ENCODE peak calls at places on chromosome 11, in four cellular contexts. One of them, this sample, is unnamed.

GRCh38 chr11:66562275-66562674 is 6.1 kb downstream of the CTSF start:
- DNase-seq in OCI-LY7: no peak
- DNase-seq in K562: no peak
- DNase-seq in left ventricle myocardium inferior: no peak
- DNase-seq in this sample: no peak

GRCh38 chr11:124791626-124792341 is 8.4 kb downstream of the MSANTD2 start:
- DNase-seq in OCI-LY7: no peak
- DNase-seq in left ventricle myocardium inferior: no peak
- DNase-seq in K562: no peak
- DNase-seq in this sample: no peak

GRCh38 chr11:105573091-105573490 is 36.8 kb upstream of the GRIA4 start:
- DNase-seq in left ventricle myocardium inferior: no peak
- DNase-seq in K562: no peak
- DNase-seq in OCI-LY7: no peak
- DNase-seq in this sample: no peak

GRCh38 chr11:82864268-82864667 is 36.0 kb downstream of the PRCP start:
- DNase-seq in OCI-LY7: peak; percentile 50
- DNase-seq in K562: no peak
- DNase-seq in left ventricle myocardium inferior: peak; percentile 20
- DNase-seq in this sample: no peak

GRCh38 chr11:120185678-120186407 is 25.0 kb upstream of the OAF start:
- DNase-seq in left ventricle myocardium inferior: peak; percentile 57
- DNase-seq in K562: no peak
- DNase-seq in OCI-LY7: no peak
- DNase-seq in this sample: no peak

GRCh38 chr11:60982184-60982583 is 10.7 kb downstream of the CD6 start:
- DNase-seq in OCI-LY7: no peak
- DNase-seq in left ventricle myocardium inferior: no peak
- DNase-seq in K562: no peak
- DNase-seq in this sample: no peak

GRCh38 chr11:119479685-119480275 is 56.8 kb upstream of the THY1 start:
- DNase-seq in K562: peak; percentile 72
- DNase-seq in OCI-LY7: peak; percentile 24
- DNase-seq in left ventricle myocardium inferior: no peak
- DNase-seq in this sample: no peak

GRCh38 chr11:113176561-113176960 is 137.8 kb upstream of the TTC12 start:
- DNase-seq in K562: no peak
- DNase-seq in left ventricle myocardium inferior: no peak
- DNase-seq in OCI-LY7: no peak
- DNase-seq in this sample: no peak

GRCh38 chr11:44329472-44330230 is 19.7 kb upstream of the ALX4 start:
- DNase-seq in K562: no peak
- DNase-seq in left ventricle myocardium inferior: no peak
- DNase-seq in OCI-LY7: no peak
- DNase-seq in this sample: no peak

GRCh38 chr11:67442504-67443398 is 525 bp downstream of the CORO1B start:
- DNase-seq in left ventricle myocardium inferior: no peak
- DNase-seq in K562: peak; percentile 49
- DNase-seq in OCI-LY7: peak; percentile 29
- DNase-seq in this sample: no peak

GRCh38 chr11:19677380-19678080 is 35.1 kb upstream of the NAV2 start:
- DNase-seq in left ventricle myocardium inferior: no peak
- DNase-seq in K562: no peak
- DNase-seq in OCI-LY7: no peak
- DNase-seq in this sample: no peak

GRCh38 chr11:115527534-115528125 is 23.4 kb upstream of the CADM1 start:
- DNase-seq in OCI-LY7: no peak
- DNase-seq in K562: no peak
- DNase-seq in left ventricle myocardium inferior: no peak
- DNase-seq in this sample: no peak

GRCh38 chr11:130531061-130531460 is 82.6 kb downstream of the ADAMTS15 start:
- DNase-seq in K562: no peak
- DNase-seq in left ventricle myocardium inferior: no peak
- DNase-seq in OCI-LY7: no peak
- DNase-seq in this sample: no peak

GRCh38 chr11:1333860-1334259 is 24.4 kb upstream of the TOLLIP start:
- DNase-seq in OCI-LY7: no peak
- DNase-seq in left ventricle myocardium inferior: no peak
- DNase-seq in K562: no peak
- DNase-seq in this sample: no peak
- H3K9me3 ChIP-seq in OCI-LY7: no peaks in the 10 kb centered on the region
- H3K9me3 ChIP-seq in left ventricle myocardium inferior: peaks cover 9% of the 10 kb centered on the region
- H3K9me3 ChIP-seq in K562: peaks cover 2% of the 10 kb centered on the region
- H3K9me3 ChIP-seq in this sample: no peaks in the 10 kb centered on the region

GRCh38 chr11:103803062-103803461 is 233.4 kb upstream of the DDI1 start:
- DNase-seq in left ventricle myocardium inferior: no peak
- DNase-seq in OCI-LY7: no peak
- DNase-seq in K562: no peak
- DNase-seq in this sample: no peak
- H3K9me3 ChIP-seq in left ventricle myocardium inferior: no peaks in the 10 kb centered on the region
- H3K9me3 ChIP-seq in OCI-LY7: no peaks in the 10 kb centered on the region
- H3K9me3 ChIP-seq in K562: no peaks in the 10 kb centered on the region
- H3K9me3 ChIP-seq in this sample: no peaks in the 10 kb centered on the region

DNA sequence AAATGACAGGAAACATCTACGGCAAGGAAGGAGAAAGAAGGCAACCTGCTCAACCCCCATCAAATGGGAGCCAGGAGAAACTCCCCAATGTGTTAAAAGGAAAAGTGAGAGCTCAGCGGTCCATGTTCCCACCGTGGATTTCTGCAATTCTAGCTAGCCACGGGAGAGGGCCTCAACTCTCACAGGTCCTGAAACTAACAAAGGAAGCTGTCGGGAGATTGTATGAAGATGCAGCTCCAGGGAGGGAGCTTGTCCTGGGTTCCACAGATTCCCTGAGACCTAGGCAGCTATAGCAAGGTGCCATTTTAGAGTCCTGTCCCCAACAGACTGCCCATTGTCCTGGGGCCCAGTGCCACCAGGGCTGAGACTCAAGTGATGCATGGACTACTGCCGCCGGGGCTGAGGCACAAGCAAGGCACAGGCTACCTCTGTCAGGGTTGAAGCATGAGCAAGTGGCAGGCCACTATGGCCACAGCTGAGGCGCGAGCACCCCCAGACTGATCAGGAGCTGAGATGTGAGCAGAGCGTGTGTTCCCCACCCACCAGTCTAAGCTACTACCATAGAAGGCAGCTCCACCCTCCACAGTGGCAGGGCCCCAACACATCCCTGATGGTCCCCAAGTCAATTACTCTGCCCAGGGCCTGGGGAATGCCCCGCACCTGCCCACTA is 31.3 kb downstream of the RSF1 start:
- DNase-seq in left ventricle myocardium inferior: no peak
- DNase-seq in K562: no peak
- DNase-seq in OCI-LY7: no peak
- DNase-seq in this sample: no peak
- H3K9me3 ChIP-seq in left ventricle myocardium inferior: peaks cover 5% of the 10 kb centered on the region
- H3K9me3 ChIP-seq in K562: peaks cover 3% of the 10 kb centered on the region
- H3K9me3 ChIP-seq in OCI-LY7: peaks cover 15% of the 10 kb centered on the region
- H3K9me3 ChIP-seq in this sample: no peaks in the 10 kb centered on the region

DNA sequence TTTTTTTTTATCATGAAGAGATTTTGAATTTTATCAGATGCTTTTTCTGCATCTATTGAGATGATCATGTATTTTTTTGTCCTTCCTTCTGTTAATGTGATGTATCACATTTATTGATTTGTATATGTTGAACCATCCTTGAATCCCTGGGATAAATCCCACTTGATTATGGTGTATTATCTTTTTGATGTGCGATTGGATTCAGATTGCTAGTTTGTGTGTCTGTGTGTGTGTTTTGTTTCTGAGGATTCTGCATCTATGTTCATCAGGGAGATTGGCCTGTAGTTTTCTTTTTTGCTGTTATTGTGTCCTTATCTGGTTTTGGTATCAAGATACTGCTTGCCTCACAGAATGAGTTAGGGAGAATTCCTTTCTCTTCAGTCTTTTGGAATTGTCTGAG is 52.6 kb downstream of the KCNQ1OT1 start:
- DNase-seq in left ventricle myocardium inferior: no peak
- DNase-seq in K562: no peak
- DNase-seq in OCI-LY7: no peak
- DNase-seq in this sample: no peak
- H3K9me3 ChIP-seq in left ventricle myocardium inferior: peaks cover 100% of the 10 kb centered on the region
- H3K9me3 ChIP-seq in K562: peaks cover 30% of the 10 kb centered on the region
- H3K9me3 ChIP-seq in OCI-LY7: peaks cover 47% of the 10 kb centered on the region
- H3K9me3 ChIP-seq in this sample: peaks cover 16% of the 10 kb centered on the region